ENCODE peak calls at places on chromosomes 2 and 18, in four cellular contexts. One of them, this sample, is unnamed.

GRCh38 chr2:84280873-84281272 is 178.2 kb downstream of the SUCLG1 start:
- DNase-seq in LoVo: no peak
- DNase-seq in retina: no peak
- DNase-seq in activated T-cell treated with anti-CD3 and anti-CD28 coated beads for 1 hour: no peak
- DNase-seq in this sample: no peak

GRCh38 chr2:188984680-188985079 is 10.5 kb downstream of the COL3A1 start:
- DNase-seq in LoVo: no peak
- DNase-seq in activated T-cell treated with anti-CD3 and anti-CD28 coated beads for 1 hour: no peak
- DNase-seq in retina: no peak
- DNase-seq in this sample: no peak

GRCh38 chr2:238596571-238597551 is 170.1 kb downstream of the ASB1 start:
- DNase-seq in retina: no peak
- DNase-seq in activated T-cell treated with anti-CD3 and anti-CD28 coated beads for 1 hour: no peak
- DNase-seq in LoVo: peak; percentile 85
- DNase-seq in this sample: no peak

GRCh38 chr2:26907416-26907815 is 59.5 kb downstream of the DPYSL5 start:
- DNase-seq in activated T-cell treated with anti-CD3 and anti-CD28 coated beads for 1 hour: no peak
- DNase-seq in retina: no peak
- DNase-seq in LoVo: no peak
- DNase-seq in this sample: no peak

GRCh38 chr2:177636672-177637071 is 244.1 kb downstream of the AGPS start:
- DNase-seq in LoVo: no peak
- DNase-seq in retina: no peak
- DNase-seq in activated T-cell treated with anti-CD3 and anti-CD28 coated beads for 1 hour: no peak
- DNase-seq in this sample: no peak

GRCh38 chr2:162297925-162298552 is 20.4 kb downstream of the IFIH1 start:
- DNase-seq in activated T-cell treated with anti-CD3 and anti-CD28 coated beads for 1 hour: peak; percentile 17
- DNase-seq in retina: peak; percentile 40
- DNase-seq in LoVo: peak; percentile 70
- DNase-seq in this sample: no peak

GRCh38 chr2:65489269-65489668 is 56.9 kb upstream of the SPRED2 start:
- DNase-seq in retina: no peak
- DNase-seq in LoVo: no peak
- DNase-seq in activated T-cell treated with anti-CD3 and anti-CD28 coated beads for 1 hour: no peak
- DNase-seq in this sample: no peak

GRCh38 chr2:160576054-160576499 is 82.5 kb upstream of the RBMS1 start:
- DNase-seq in activated T-cell treated with anti-CD3 and anti-CD28 coated beads for 1 hour: no peak
- DNase-seq in retina: no peak
- DNase-seq in LoVo: no peak
- DNase-seq in this sample: no peak

GRCh38 chr18:79856119-79857080 is 58.7 kb downstream of the KCNG2 start:
- DNase-seq in activated T-cell treated with anti-CD3 and anti-CD28 coated beads for 1 hour: no peak
- DNase-seq in retina: peak; percentile 71
- DNase-seq in LoVo: no peak
- DNase-seq in this sample: no peak

GRCh38 chr2:64485302-64485701 is 31.3 kb downstream of the LGALSL start:
- DNase-seq in LoVo: no peak
- DNase-seq in retina: no peak
- DNase-seq in activated T-cell treated with anti-CD3 and anti-CD28 coated beads for 1 hour: no peak
- DNase-seq in this sample: no peak

GRCh38 chr18:51029378-51029693 is 677 bp upstream of the SMAD4 start:
- DNase-seq in activated T-cell treated with anti-CD3 and anti-CD28 coated beads for 1 hour: no peak
- DNase-seq in LoVo: no peak
- DNase-seq in retina: no peak
- DNase-seq in this sample: no peak

GRCh38 chr2:216549926-216550690 is 51.5 kb downstream of the RPL37A start:
- DNase-seq in LoVo: no peak
- DNase-seq in activated T-cell treated with anti-CD3 and anti-CD28 coated beads for 1 hour: no peak
- DNase-seq in retina: no peak
- DNase-seq in this sample: no peak

This sample was measured in substantia nigra.